ENCODE peak calls at places on chromosomes 6 and 20, in nine cellular contexts. H is lower lobe of right lung; P is Peyer's patch; S is fibroblast of lung; T is CD8-positive, alpha-beta T cell; E is IMR-90; R is GM23248; B is body of pancreas; C is A673. Z is an unnamed sample.
A peak's percentile ranks its signal among the peaks of the same experiment; 100 is the strongest.

GRCh38 chr20:35652641-35653429 is 11.9 kb downstream of the CPNE1 start:
- DNase-seq in H (no peak), P (no peak), S (no peak), T (no peak), E (no peak), R (no peak), B (no peak), C (no peak), Z (no peak)

GRCh38 chr6:168865-169455 is 123.3 kb upstream of the DUSP22 start:
- DNase-seq in H (no peak), P (no peak), S (peak; percentile 69), T (no peak), E (peak; percentile 55), R (peak; percentile 54), B (no peak), C (peak; percentile 70), Z (no peak)

GRCh38 chr6:79070206-79070825 is 7.7 kb downstream of the PHIP start:
- DNase-seq in H (no peak), P (no peak), S (peak; percentile 33), T (no peak), E (peak; percentile 26), R (peak; percentile 7), B (no peak), C (no peak), Z (no peak)

GRCh38 chr6:124073021-124073420 is 269.4 kb downstream of the NKAIN2 start:
- DNase-seq in H (no peak), P (no peak), S (peak; percentile 30), T (no peak), E (no peak), R (no peak), B (no peak), C (no peak), Z (no peak)

GRCh38 chr20:63622732-63623131 is 4.2 kb downstream of the GMEB2 start:
- DNase-seq in H (no peak), P (no peak), S (no peak), T (no peak), E (no peak), R (no peak), B (no peak), C (no peak), Z (peak; percentile 18)

GRCh38 chr6:106128981-106129761 is 43.0 kb downstream of the PRDM1 start:
- DNase-seq in H (no peak), P (no peak), S (peak; percentile 76), T (no peak), E (peak; percentile 84), R (peak; percentile 95), B (no peak), C (peak; percentile 20), Z (no peak)

GRCh38 chr6:105851181-105851580 is 235.0 kb upstream of the PRDM1 start:
- DNase-seq in H (no peak), P (no peak), S (peak; percentile 79), T (no peak), E (peak; percentile 51), R (peak; percentile 31), B (no peak), C (no peak), Z (peak; percentile 43)

GRCh38 chr20:16904751-16905150 is 156.6 kb downstream of the OTOR start:
- DNase-seq in H (no peak), P (no peak), S (no peak), T (no peak), E (no peak), R (no peak), B (no peak), C (no peak), Z (no peak)

GRCh38 chr6:165782124-165782523 is 119.1 kb upstream of the PDE10A start:
- DNase-seq in H (no peak), P (no peak), S (no peak), T (no peak), E (no peak), R (no peak), B (no peak), C (no peak), Z (no peak)

GRCh38 chr6:28953039-28953872 is 29.5 kb upstream of the TRIM27 start:
- DNase-seq in H (no peak), P (no peak), S (peak; percentile 66), T (peak; percentile 21), E (peak; percentile 72), R (peak; percentile 66), B (peak; percentile 56), C (peak; percentile 87), Z (no peak)

GRCh38 chr20:59137532-59137931 is 26.1 kb upstream of the ZNF831 start:
- DNase-seq in H (no peak), P (peak; percentile 90), S (no peak), T (no peak), E (no peak), R (no peak), B (no peak), C (no peak), Z (peak; percentile 67)

GRCh38 chr20:44747166-44748004 is 1.7 kb downstream of the KCNK15 start:
- DNase-seq in H (peak; percentile 84), P (peak; percentile 88), S (peak; percentile 71), T (peak; percentile 33), E (peak; percentile 53), R (peak; percentile 82), B (peak; percentile 91), C (peak; percentile 87), Z (peak; percentile 68)

GRCh38 chr6:25193147-25193864 is 85.9 kb upstream of the CARMIL1 start:
- DNase-seq in H (no peak), P (no peak), S (peak; percentile 98), T (no peak), E (peak; percentile 95), R (peak; percentile 98), B (peak; percentile 40), C (peak; percentile 78), Z (peak; percentile 55)

GRCh38 chr6:43702522-43703440 is 15.2 kb upstream of the MRPS18A start:
- DNase-seq in H (peak; percentile 91), P (peak; percentile 92), S (peak; percentile 98), T (no peak), E (peak; percentile 83), R (peak; percentile 97), B (peak; percentile 96), C (peak; percentile 82), Z (peak; percentile 94)

GRCh38 chr20:61639200-61639599 is 387.1 kb downstream of the CDH4 start:
- DNase-seq in H (no peak), P (no peak), S (peak; percentile 37), T (no peak), E (peak; percentile 33), R (peak; percentile 48), B (no peak), C (peak; percentile 38), Z (no peak)

GRCh38 chr20:63694596-63695418 is 1.6 kb upstream of the TNFRSF6B start:
- DNase-seq in H (no peak), P (no peak), S (no peak), T (no peak), E (no peak), R (no peak), B (peak; percentile 15), C (no peak), Z (no peak)

GRCh38 chr6:1538348-1538747 is 71.4 kb upstream of the FOXC1 start:
- DNase-seq in H (no peak), P (no peak), S (no peak), T (no peak), E (no peak), R (no peak), B (no peak), C (no peak), Z (no peak)

GRCh38 chr6:103750603-103751002 is 1109.1 kb downstream of the HACE1 start:
- DNase-seq in H (no peak), P (no peak), S (no peak), T (no peak), E (no peak), R (no peak), B (no peak), C (no peak), Z (no peak)

DNA sequence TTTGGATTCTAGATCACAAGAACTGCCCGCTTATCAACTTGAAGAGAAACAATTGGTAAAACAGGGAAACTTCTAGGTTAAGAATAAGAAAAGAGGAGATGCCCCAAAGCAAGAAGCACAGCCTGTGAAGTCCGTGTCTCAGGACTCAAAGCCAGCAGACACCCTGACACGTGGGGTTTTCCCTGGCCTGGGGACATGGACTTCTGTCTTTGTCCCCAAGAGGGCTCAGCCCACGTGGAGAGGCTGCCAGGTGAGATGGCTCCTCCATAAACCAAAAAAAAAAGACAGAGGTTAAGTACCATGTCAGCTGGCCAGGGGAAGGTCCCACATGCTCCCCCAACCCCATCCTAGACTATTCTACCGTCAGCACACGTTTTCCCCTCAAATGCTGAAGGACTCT is 9.9 kb downstream of the SERPINB6 start:
- DNase-seq in H (no peak), P (peak; percentile 71), S (no peak), T (no peak), E (no peak), R (no peak), B (no peak), C (no peak), Z (no peak)
- H3K4me1 ChIP-seq in H (peaks cover 82% of the 10 kb centered on the region), P (peaks cover 85% of the 10 kb centered on the region), S (peaks cover 24% of the 10 kb centered on the region), T (peaks cover 15% of the 10 kb centered on the region), E (peaks cover 16% of the 10 kb centered on the region), R (peaks cover 18% of the 10 kb centered on the region), B (peaks cover 76% of the 10 kb centered on the region), C (no peaks in the 10 kb centered on the region), Z (peaks cover 85% of the 10 kb centered on the region)

GRCh38 chr20:20173269-20173668 is 120.9 kb downstream of the CFAP61 start:
- DNase-seq in H (no peak), P (no peak), S (no peak), T (no peak), E (no peak), R (no peak), B (no peak), C (no peak), Z (no peak)

GRCh38 chr20:20174089-20174835 is 121.9 kb downstream of the CFAP61 start:
- DNase-seq in H (no peak), P (no peak), S (no peak), T (no peak), E (no peak), R (no peak), B (no peak), C (no peak), Z (no peak)
- H3K4me1 ChIP-seq in H (no peaks in the 10 kb centered on the region), P (no peaks in the 10 kb centered on the region), S (no peaks in the 10 kb centered on the region), T (no peaks in the 10 kb centered on the region), E (no peaks in the 10 kb centered on the region), R (no peaks in the 10 kb centered on the region), B (no peaks in the 10 kb centered on the region), C (no peaks in the 10 kb centered on the region), Z (no peaks in the 10 kb centered on the region)

DNA sequence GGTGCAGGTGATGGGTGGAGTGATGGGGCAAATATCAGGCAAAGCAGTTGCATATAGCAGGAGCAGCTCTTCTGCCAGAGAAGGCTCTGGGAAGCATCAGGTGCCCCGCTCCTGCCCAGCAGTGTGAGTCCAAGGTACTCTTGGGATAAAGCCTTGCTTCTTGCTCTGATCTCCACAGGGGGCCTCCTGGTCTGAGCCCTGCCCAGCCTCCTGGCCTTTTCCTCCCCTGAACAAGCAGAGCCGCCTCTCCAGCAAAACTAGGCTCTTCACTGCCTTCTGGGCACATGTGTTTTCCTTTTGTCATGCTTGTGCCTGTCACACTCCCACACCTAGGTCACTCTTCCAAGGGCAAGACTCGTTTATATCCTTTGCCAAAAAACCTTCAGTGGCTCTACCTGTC is 34.3 kb downstream of the SIRPA start:
- DNase-seq in H (no peak), P (no peak), S (no peak), T (no peak), E (no peak), R (no peak), B (no peak), C (no peak), Z (no peak)
- H3K4me1 ChIP-seq in H (peaks cover 21% of the 10 kb centered on the region), P (no peaks in the 10 kb centered on the region), S (peaks cover 9% of the 10 kb centered on the region), T (no peaks in the 10 kb centered on the region), E (peaks cover 8% of the 10 kb centered on the region), R (peaks cover 16% of the 10 kb centered on the region), B (peaks cover 20% of the 10 kb centered on the region), C (peaks cover 12% of the 10 kb centered on the region), Z (peaks cover 23% of the 10 kb centered on the region)

DNA sequence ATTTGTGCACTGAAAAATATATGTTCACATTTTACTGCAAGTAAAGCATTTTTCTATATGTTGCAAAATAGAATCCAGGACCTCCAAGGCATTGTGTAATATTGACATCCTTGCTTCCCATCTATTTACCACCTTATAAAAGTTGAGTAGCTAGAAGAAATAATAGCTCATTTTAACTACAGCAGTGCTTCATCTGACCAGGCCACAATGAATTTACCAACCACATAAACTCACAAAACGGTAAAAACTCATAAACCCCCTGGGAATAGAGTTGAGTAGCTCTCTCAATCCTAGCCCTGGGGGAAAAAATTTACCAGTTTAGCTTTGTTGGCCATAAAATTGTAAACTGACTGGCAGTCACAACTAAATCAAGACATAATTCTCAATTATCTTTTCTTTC is 3.9 kb downstream of the ATXN1 start:
- DNase-seq in H (no peak), P (no peak), S (no peak), T (no peak), E (no peak), R (peak; percentile 67), B (no peak), C (peak; percentile 52), Z (no peak)
- H3K4me1 ChIP-seq in H (peaks cover 60% of the 10 kb centered on the region), P (peaks cover 48% of the 10 kb centered on the region), S (peaks cover 6% of the 10 kb centered on the region), T (peaks cover 12% of the 10 kb centered on the region), E (peaks cover 6% of the 10 kb centered on the region), R (peaks cover 36% of the 10 kb centered on the region), B (peaks cover 30% of the 10 kb centered on the region), C (peaks cover 52% of the 10 kb centered on the region), Z (peaks cover 27% of the 10 kb centered on the region)